ENCODE peak calls at places on chromosomes 16 and 17, in eight cellular contexts. Z, Q, D, L, Y, E, I and T are unnamed samples.

GRCh38 chr17:30780343-30780742 is 44.1 kb downstream of the CRLF3 start:
- DNase-seq in I (no peak), Q (no peak), E (no peak), L (no peak), D (no peak), Y (no peak), Z (no peak), T (no peak)

GRCh38 chr16:66483689-66484452 is 56.8 kb downstream of the BEAN1 start:
- DNase-seq in I (peak), Y (peak), L (peak), E (peak), Z (peak), Q (peak), D (peak), T (peak)

GRCh38 chr17:74759243-74759801 is 10.9 kb downstream of the NHERF1 start:
- DNase-seq in D (no peak), Y (no peak), I (no peak), L (peak), E (no peak), Z (no peak), Q (peak), T (peak)

GRCh38 chr17:7982666-7983065 is 19.7 kb upstream of the GUCY2D start:
- DNase-seq in E (no peak), I (no peak), Q (no peak), Z (no peak), Y (peak), L (no peak), D (no peak), T (no peak)

GRCh38 chr17:30831257-30831656 is 509 bp upstream of the ATAD5 start:
- DNase-seq in Q (peak), D (no peak), E (no peak), L (no peak), Y (no peak), Z (no peak), I (no peak), T (no peak)

GRCh38 chr16:30983898-30984610 is 953 bp upstream of the HSD3B7 start:
- DNase-seq in Q (no peak), Z (no peak), I (no peak), E (no peak), L (no peak), Y (no peak), D (no peak), T (no peak)

GRCh38 chr16:73432794-73433455 is 385.0 kb upstream of the ZFHX3 start:
- DNase-seq in I (peak), L (no peak), Y (no peak), D (no peak), E (no peak), Q (no peak), Z (no peak), T (no peak)

GRCh38 chr17:12813680-12814079 is 24.4 kb downstream of the ARHGAP44 start:
- DNase-seq in L (no peak), Y (no peak), Q (no peak), D (no peak), Z (no peak), I (no peak), E (no peak), T (no peak)

GRCh38 chr16:84756830-84757229 is 57.0 kb downstream of the USP10 start:
- DNase-seq in E (no peak), D (no peak), I (no peak), Z (no peak), Y (no peak), L (no peak), Q (no peak), T (no peak)

GRCh38 chr17:72609501-72609900 is 483.0 kb downstream of the SLC39A11 start:
- DNase-seq in D (no peak), Y (no peak), Z (no peak), L (peak), Q (no peak), I (no peak), E (no peak), T (no peak)

GRCh38 chr17:69501591-69502468 is 87.3 kb downstream of the MAP2K6 start:
- DNase-seq in E (no peak), Y (peak), I (no peak), Q (peak), L (peak), D (peak), Z (peak), T (peak)

GRCh38 chr17:75720656-75721462 is at the start of gene ITGB4:
- DNase-seq in E (peak), L (peak), Q (peak), Z (peak), D (peak), I (peak), Y (peak), T (peak)

GRCh38 chr16:81313731-81314602 is 795 bp upstream of the GAN start:
- DNase-seq in Q (peak), Y (no peak), D (no peak), E (no peak), Z (no peak), L (no peak), I (no peak), T (no peak)

GRCh38 chr17:60421273-60422161 is 772 bp upstream of the CHCT1 start:
- DNase-seq in Y (peak), E (peak), Z (peak), L (peak), D (peak), Q (peak), I (no peak), T (peak)

GRCh38 chr16:30526137-30526822 is at the start of gene ZNF768:
- DNase-seq in Q (peak), E (no peak), I (no peak), Y (no peak), D (peak), Z (peak), L (peak), T (peak)

GRCh38 chr17:3197219-3197618 is at the start of gene OR1A2:
- DNase-seq in I (no peak), Z (no peak), L (no peak), Y (no peak), D (no peak), E (no peak), Q (no peak), T (no peak)

GRCh38 chr16:11835891-11836652 is 15.3 kb downstream of the RSL1D1 start:
- DNase-seq in Q (no peak), Z (no peak), I (no peak), Y (peak), D (no peak), L (no peak), E (no peak), T (no peak)

GRCh38 chr16:20598832-20599469 is 22.8 kb upstream of the ACSM2B start:
- DNase-seq in D (no peak), Z (no peak), I (no peak), Y (no peak), L (no peak), E (no peak), Q (no peak), T (no peak)

GRCh38 chr16:15777533-15778203 is 79.2 kb downstream of the MYH11 start:
- DNase-seq in Y (peak), Q (peak), L (no peak), Z (no peak), E (no peak), I (peak), D (no peak), T (peak)

GRCh38 chr16:67841198-67841815 is 813 bp upstream of the THAP11 start:
- DNase-seq in D (no peak), Y (no peak), Z (no peak), I (no peak), Q (peak), E (no peak), L (no peak), T (no peak)

GRCh38 chr16:80932725-80933124 is 74.0 kb downstream of the CMC2 start:
- DNase-seq in Z (peak), Y (peak), L (peak), I (no peak), D (peak), E (no peak), Q (peak), T (peak)

GRCh38 chr16:23071202-23072083 is 77.8 kb downstream of the USP31 start:
- DNase-seq in Y (peak), Z (no peak), L (no peak), D (no peak), E (no peak), I (no peak), Q (no peak), T (no peak)

GRCh38 chr17:77400445-77400870 is 259.7 kb downstream of the SEC14L1 start:
- DNase-seq in L (no peak), Z (no peak), D (no peak), I (no peak), Y (peak), Q (peak), E (peak), T (no peak)

GRCh38 chr17:39755550-39756375 is 18.0 kb downstream of the GRB7 start:
- DNase-seq in E (peak), Q (peak), D (no peak), Z (no peak), L (peak), Y (no peak), I (no peak), T (peak)

GRCh38 chr17:10735251-10735650 is 5.4 kb upstream of the TMEM220 start:
- DNase-seq in L (no peak), Z (no peak), E (no peak), Y (no peak), D (no peak), I (no peak), Q (no peak), T (no peak)

GRCh38 chr17:46842835-46843234 is 8.5 kb upstream of the WNT9B start:
- DNase-seq in I (no peak), Z (no peak), Y (no peak), D (no peak), E (no peak), Q (no peak), L (no peak), T (no peak)

GRCh38 chr17:54544239-54544638 is 356.4 kb upstream of the TOM1L1 start:
- DNase-seq in Z (no peak), I (no peak), L (no peak), Q (peak), D (no peak), Y (no peak), E (no peak), T (no peak)